ENCODE peak calls at places on chromosome 9, in eight cellular contexts. I, A, V, D, G, L, B and Y are unnamed samples.

GRCh38 chr9:124210697-124211096 is 47.1 kb upstream of the NEK6 start:
- DNase-seq in I (no peak), A (no peak), V (no peak), D (peak), G (peak), L (no peak), B (peak), Y (no peak)

GRCh38 chr9:123408313-123409266 is 52.6 kb downstream of the CRB2 start:
- DNase-seq in I (no peak), A (no peak), V (no peak), D (no peak), G (no peak), L (peak), B (no peak), Y (no peak)

GRCh38 chr9:131682261-131682660 is 57.6 kb downstream of the RAPGEF1 start:
- DNase-seq in I (no peak), A (no peak), V (no peak), D (no peak), G (no peak), L (no peak), B (no peak), Y (no peak)

GRCh38 chr9:24846248-24846912 is 300.7 kb upstream of the IZUMO3 start:
- DNase-seq in I (no peak), A (no peak), V (no peak), D (no peak), G (no peak), L (no peak), B (no peak), Y (no peak)

GRCh38 chr9:133000842-133001241 is 22.3 kb downstream of the GFI1B start:
- DNase-seq in I (no peak), A (no peak), V (no peak), D (no peak), G (no peak), L (peak), B (no peak), Y (no peak)

GRCh38 chr9:14769235-14769580 is 46.7 kb upstream of the CER1 start:
- DNase-seq in I (no peak), A (no peak), V (no peak), D (peak), G (no peak), L (no peak), B (peak), Y (no peak)

GRCh38 chr9:22617156-22617555 is 170.5 kb downstream of the DMRTA1 start:
- DNase-seq in I (no peak), A (no peak), V (no peak), D (peak), G (no peak), L (no peak), B (no peak), Y (no peak)

GRCh38 chr9:108913391-108913790 is 20.5 kb downstream of the ELP1 start:
- DNase-seq in I (no peak), A (no peak), V (no peak), D (no peak), G (peak), L (no peak), B (no peak), Y (no peak)

GRCh38 chr9:73643379-73644013 is 491.8 kb downstream of the ANXA1 start:
- DNase-seq in I (peak), A (no peak), V (no peak), D (peak), G (peak), L (no peak), B (no peak), Y (no peak)

GRCh38 chr9:109455391-109455790 is 42.7 kb downstream of the PTPN3 start:
- DNase-seq in I (no peak), A (no peak), V (no peak), D (no peak), G (no peak), L (no peak), B (no peak), Y (no peak)

GRCh38 chr9:297104-297794 is 82.6 kb downstream of the DOCK8 start:
- DNase-seq in I (no peak), A (no peak), V (peak), D (peak), G (no peak), L (peak), B (no peak), Y (no peak)

GRCh38 chr9:95429948-95430620 is 86.7 kb downstream of the PTCH1 start:
- DNase-seq in I (no peak), A (no peak), V (no peak), D (no peak), G (no peak), L (no peak), B (no peak), Y (no peak)

GRCh38 chr9:72614057-72614456 is 92.6 kb downstream of the TMC1 start:
- DNase-seq in I (no peak), A (no peak), V (no peak), D (no peak), G (no peak), L (no peak), B (no peak), Y (no peak)
- TF ChIP-seq CTCF in I (no peak), A (no peak), V (no peak), D (no peak), G (no peak), L (no peak), B (no peak), Y (no peak)

DNA sequence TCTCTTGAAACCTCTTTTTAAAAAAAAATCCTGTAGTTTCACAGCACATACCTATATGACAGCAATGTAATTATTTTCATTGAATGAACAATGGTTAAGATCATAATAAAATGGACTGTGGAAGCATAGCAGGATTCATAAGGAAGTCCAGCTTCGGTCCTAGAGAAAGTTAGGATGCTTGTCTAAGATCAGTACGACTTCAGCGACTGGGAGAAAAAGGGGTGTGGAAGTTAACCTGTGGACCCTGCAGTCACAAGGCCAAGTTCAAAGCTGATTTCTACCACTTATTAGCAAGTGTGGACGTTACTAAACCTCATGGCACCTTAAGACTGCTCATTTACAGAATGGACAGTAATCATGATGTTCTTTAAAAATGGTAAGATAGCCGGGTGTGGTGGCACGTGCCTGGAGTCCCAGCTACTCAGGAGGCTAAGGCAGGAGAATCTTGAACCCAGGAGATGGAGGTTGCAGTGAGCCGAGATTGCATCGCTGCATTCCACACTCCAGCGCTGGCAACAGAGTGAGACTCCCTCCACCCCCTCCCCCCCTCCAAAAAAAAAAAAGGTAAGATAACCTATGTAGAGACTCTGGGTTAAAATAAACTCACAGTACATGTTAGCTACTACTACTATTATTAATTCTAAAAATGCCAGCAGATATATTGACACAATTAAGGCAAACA is 71.6 kb upstream of the PCA3 start:
- DNase-seq in I (no peak), A (no peak), V (no peak), D (no peak), G (no peak), L (no peak), B (no peak), Y (no peak)
- H3K4me3 ChIP-seq in I (no peak), A (no peak), V (no peak), D (no peak), G (no peak), L (peak), B (no peak), Y (no peak)

DNA sequence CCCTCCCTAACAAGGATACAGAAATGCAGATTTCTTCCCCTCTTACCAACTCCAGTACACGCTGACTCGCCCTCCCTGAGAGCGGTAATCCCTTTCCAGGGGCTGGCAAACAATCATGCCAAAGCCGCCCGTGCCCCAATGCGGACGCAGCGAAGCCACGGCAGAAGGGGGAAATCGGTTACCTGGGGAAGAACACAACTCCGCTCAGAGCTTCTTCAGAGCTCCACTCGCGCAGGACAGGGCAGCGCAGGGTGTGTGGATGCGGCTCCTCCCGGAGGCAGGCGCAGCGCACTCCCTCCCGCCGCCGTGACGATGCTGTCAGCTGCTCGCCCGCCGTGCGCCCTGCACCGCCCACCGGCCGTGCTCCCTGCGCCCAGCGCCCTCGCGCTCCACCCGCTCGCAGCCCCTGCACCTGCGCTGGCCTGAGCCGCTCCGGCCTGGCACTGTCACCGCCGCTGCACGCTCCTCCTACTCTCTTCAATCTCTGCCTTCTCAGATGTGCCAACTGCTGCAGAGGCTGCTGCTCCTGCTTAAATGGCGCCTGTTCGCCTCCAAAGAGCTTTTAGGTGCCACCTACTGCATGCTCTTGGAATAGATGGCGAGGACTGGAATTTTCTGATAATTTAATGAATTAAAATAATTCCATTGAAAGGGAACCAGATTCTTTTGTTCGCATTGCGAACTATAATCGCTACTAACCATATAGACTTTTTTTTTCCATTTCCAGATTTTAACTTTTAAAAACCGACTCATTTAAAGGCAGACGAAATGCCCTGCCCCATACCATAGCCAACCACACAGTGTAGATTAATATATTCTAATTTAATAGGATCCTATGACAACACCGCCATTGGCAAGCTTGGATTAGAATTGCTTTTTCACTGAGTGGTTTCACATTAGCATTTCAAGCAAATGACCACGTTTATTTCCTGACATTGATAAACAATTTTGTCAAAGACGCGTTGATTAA is at the start of gene DIRAS2:
- DNase-seq in I (no peak), A (no peak), V (peak), D (peak), G (peak), L (peak), B (peak), Y (peak)
- TF ChIP-seq CTCF in I (peak), A (no peak), V (no peak), D (peak), G (peak), L (no peak), B (peak), Y (peak)

GRCh38 chr9:34046784-34047379 is 1.8 kb downstream of the UBAP2 start:
- DNase-seq in I (no peak), A (no peak), V (peak), D (peak), G (no peak), L (no peak), B (peak), Y (no peak)
- H3K4me3 ChIP-seq in I (peak), A (peak), V (peak), D (peak), G (peak), L (no peak), B (no peak), Y (peak)

DNA sequence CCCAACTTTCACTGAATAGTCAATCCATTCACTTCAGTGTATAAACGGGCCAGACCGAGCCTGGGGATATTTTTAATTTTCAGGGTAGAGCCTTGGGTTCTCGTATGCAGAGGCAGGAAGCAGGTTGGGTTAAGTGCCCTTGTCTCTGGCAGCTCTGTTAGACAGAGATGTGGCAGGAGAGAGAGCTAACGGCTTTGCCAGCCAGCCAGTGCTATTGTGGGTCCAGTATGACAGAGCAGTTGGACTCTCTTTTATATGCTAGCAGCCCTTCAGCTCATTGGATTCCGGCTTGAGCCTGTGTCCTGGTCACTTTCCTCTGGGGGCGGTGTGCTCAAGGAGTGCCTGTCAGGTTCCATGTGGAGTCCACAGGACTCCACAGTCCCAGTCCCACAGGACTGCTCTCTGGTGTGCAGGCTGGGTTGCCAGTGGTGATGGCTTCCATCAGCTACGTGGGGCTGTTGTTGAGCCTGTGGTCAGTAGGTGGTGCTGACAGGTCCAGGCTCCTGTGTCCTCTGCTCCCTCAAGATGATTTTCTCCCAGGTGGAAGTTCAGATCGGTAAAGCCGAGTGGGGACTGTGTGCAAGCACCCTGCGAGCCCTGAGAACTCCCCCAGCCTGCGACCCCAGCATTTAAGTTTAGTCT is 14.3 kb downstream of the CLTA start:
- DNase-seq in I (no peak), A (no peak), V (no peak), D (no peak), G (no peak), L (no peak), B (no peak), Y (no peak)
- TF ChIP-seq CTCF in I (no peak), A (no peak), V (no peak), D (peak), G (peak), L (no peak), B (peak), Y (no peak)

GRCh38 chr9:128703616-128704355 is 1.5 kb downstream of the PKN3 start:
- DNase-seq in I (no peak), A (no peak), V (no peak), D (no peak), G (no peak), L (peak), B (no peak), Y (no peak)

GRCh38 chr9:128704356-128704670 is 2.0 kb downstream of the PKN3 start:
- DNase-seq in I (no peak), A (no peak), V (no peak), D (no peak), G (no peak), L (no peak), B (no peak), Y (no peak)

GRCh38 chr9:128705051-128705965 is 3.0 kb downstream of the PKN3 start:
- DNase-seq in I (no peak), A (no peak), V (no peak), D (no peak), G (no peak), L (peak), B (no peak), Y (no peak)

GRCh38 chr9:128702445-128702948 is at the start of gene PKN3:
- DNase-seq in I (no peak), A (no peak), V (peak), D (peak), G (peak), L (peak), B (peak), Y (peak)

GRCh38 chr9:128702949-128703615 is 779 bp downstream of the PKN3 start:
- DNase-seq in I (no peak), A (no peak), V (no peak), D (no peak), G (no peak), L (peak), B (no peak), Y (no peak)
- H3K4me3 ChIP-seq in I (peak), A (peak), V (peak), D (peak), G (peak), L (peak), B (peak), Y (peak)

DNA sequence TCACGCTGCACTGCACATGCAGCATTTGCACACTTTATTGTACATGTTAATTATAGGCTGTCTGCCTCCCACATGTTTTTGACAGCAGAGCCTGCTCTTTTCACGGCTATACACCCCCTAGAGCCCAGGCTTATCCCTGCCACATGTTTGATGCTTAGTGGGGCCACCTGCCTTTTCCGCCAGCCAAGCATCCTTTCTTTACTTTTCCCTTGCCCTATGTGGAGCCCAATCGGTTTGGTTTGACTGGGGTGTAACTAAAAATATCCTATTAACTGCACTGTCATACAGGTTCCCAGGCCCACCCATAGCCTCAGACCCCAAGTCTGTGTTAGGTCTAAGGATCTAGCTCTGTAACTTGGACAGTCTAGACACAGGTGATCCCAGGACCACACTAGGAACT is 18.9 kb upstream of the S1PR3 start:
- DNase-seq in I (no peak), A (no peak), V (no peak), D (no peak), G (no peak), L (no peak), B (no peak), Y (no peak)
- TF ChIP-seq CTCF in I (no peak), A (no peak), V (no peak), D (no peak), G (no peak), L (no peak), B (no peak), Y (no peak)

GRCh38 chr9:87157366-87158031 is 210.2 kb upstream of the GAS1 start:
- DNase-seq in I (no peak), A (no peak), V (no peak), D (no peak), G (no peak), L (no peak), B (no peak), Y (no peak)
- H3K4me3 ChIP-seq in I (no peak), A (no peak), V (no peak), D (no peak), G (no peak), L (no peak), B (no peak), Y (no peak)

GRCh38 chr9:126146254-126147145 is 180.1 kb upstream of the MVB12B start:
- DNase-seq in I (no peak), A (no peak), V (peak), D (peak), G (no peak), L (peak), B (no peak), Y (no peak)
- TF ChIP-seq CTCF in I (peak), A (no peak), V (no peak), D (peak), G (peak), L (no peak), B (peak), Y (peak)